ENCODE peak calls at places on chromosomes 5 and 9, in seven cellular contexts. X is transverse colon, Q is breast epithelium, Y is GM12892, U is stomach, I is suprapubic skin, P is H1. L is an unnamed sample.

GRCh38 chr5:40441733-40442132 is 238.0 kb upstream of the PTGER4 start:
- DNase-seq in I (no peak), X (peak), U (no peak), Y (no peak), Q (no peak), P (no peak), L (no peak)

GRCh38 chr5:169107316-169107715 is 193.6 kb downstream of the SLIT3 start:
- DNase-seq in P (no peak), Y (no peak), X (no peak), Q (no peak), U (no peak), I (no peak), L (no peak)

GRCh38 chr5:110899566-110900412 is 161.0 kb downstream of the SLC25A46 start:
- DNase-seq in P (peak), X (no peak), Q (no peak), U (no peak), Y (no peak), I (no peak), L (no peak)

GRCh38 chr5:5335115-5335514 is 87.4 kb upstream of the ICE1 start:
- DNase-seq in X (no peak), Y (no peak), P (no peak), U (no peak), I (no peak), Q (no peak), L (no peak)

GRCh38 chr5:61084658-61085057 is 77.6 kb downstream of the SMIM15 start:
- DNase-seq in I (no peak), Y (no peak), X (no peak), U (no peak), P (no peak), Q (no peak), L (no peak)

GRCh38 chr5:61309115-61309514 is 22.9 kb upstream of the ZSWIM6 start:
- DNase-seq in Q (no peak), Y (no peak), P (no peak), U (no peak), I (no peak), X (no peak), L (no peak)

GRCh38 chr9:92759990-92760893 is 4.4 kb downstream of the BICD2 start:
- DNase-seq in U (peak), I (peak), Q (no peak), P (no peak), Y (no peak), X (peak), L (peak)

GRCh38 chr5:6712136-6712581 is 1.1 kb upstream of the TENT4A start:
- DNase-seq in P (no peak), X (peak), Q (no peak), Y (no peak), I (no peak), U (peak), L (peak)

GRCh38 chr9:111730937-111731567 is 63.7 kb downstream of the SHOC1 start:
- DNase-seq in U (no peak), I (no peak), Q (no peak), X (no peak), Y (no peak), P (no peak), L (no peak)

GRCh38 chr5:37888476-37888875 is 48.6 kb upstream of the GDNF start:
- DNase-seq in Q (no peak), I (no peak), Y (no peak), P (no peak), X (no peak), U (no peak), L (no peak)

GRCh38 chr5:84028093-84028492 is 307.4 kb upstream of the HAPLN1 start:
- DNase-seq in Q (no peak), Y (no peak), P (no peak), U (no peak), X (no peak), I (no peak), L (no peak)

GRCh38 chr5:124444147-124444775 is 302.2 kb downstream of the ZNF608 start:
- DNase-seq in Y (peak), P (no peak), I (no peak), X (no peak), U (no peak), Q (no peak), L (no peak)

GRCh38 chr5:142888469-142889085 is 118.4 kb downstream of the ARHGAP26 start:
- DNase-seq in P (no peak), Q (no peak), U (no peak), Y (no peak), I (no peak), X (no peak), L (no peak)

GRCh38 chr5:80289320-80289719 is 30.5 kb upstream of the SPZ1 start:
- DNase-seq in X (no peak), P (no peak), I (no peak), U (no peak), Q (no peak), Y (no peak), L (no peak)

GRCh38 chr9:113715086-113715485 is 161.0 kb upstream of the ZNF618 start:
- DNase-seq in Q (no peak), P (no peak), X (no peak), U (no peak), Y (no peak), I (no peak), L (no peak)

GRCh38 chr9:117957267-117957666 is 253.1 kb downstream of the TLR4 start:
- DNase-seq in U (peak), I (no peak), P (no peak), X (no peak), Q (no peak), Y (no peak), L (peak)

GRCh38 chr9:93648181-93648580 is 71.8 kb downstream of the PHF2 start:
- DNase-seq in I (no peak), Q (no peak), X (peak), Y (no peak), P (no peak), U (peak), L (no peak)

GRCh38 chr5:173217626-173218397 is 17.2 kb downstream of the NKX2-5 start:
- DNase-seq in I (no peak), X (no peak), Y (no peak), P (no peak), Q (no peak), U (no peak), L (no peak)

GRCh38 chr9:15157371-15157770 is 149.6 kb downstream of the TTC39B start:
- DNase-seq in I (no peak), P (no peak), U (no peak), X (no peak), Y (no peak), Q (no peak), L (no peak)

GRCh38 chr5:92519717-92520632 is 1061.0 kb downstream of the NR2F1-AS1 start:
- DNase-seq in P (no peak), Y (no peak), Q (no peak), X (no peak), U (no peak), I (no peak), L (no peak)

GRCh38 chr5:133214153-133214820 is 162.5 kb downstream of the HSPA4 start:
- DNase-seq in Y (no peak), I (no peak), Q (no peak), U (no peak), P (no peak), X (no peak), L (no peak)

GRCh38 chr9:123062306-123063171 is 29.1 kb downstream of the GPR21 start:
- DNase-seq in Q (no peak), U (no peak), I (no peak), P (no peak), Y (no peak), X (no peak), L (no peak)

GRCh38 chr5:10789021-10789420 is 28.0 kb upstream of the DAP start:
- DNase-seq in Q (no peak), X (peak), U (no peak), P (no peak), I (no peak), Y (no peak), L (no peak)

GRCh38 chr5:118326496-118327045 is 661.8 kb downstream of the DTWD2 start:
- DNase-seq in I (no peak), Q (no peak), X (no peak), U (no peak), Y (no peak), P (no peak), L (no peak)

GRCh38 chr5:172303090-172303995 is 19.8 kb upstream of the UBTD2 start:
- DNase-seq in U (no peak), X (no peak), Y (no peak), Q (no peak), P (no peak), I (no peak), L (no peak)

GRCh38 chr5:139711067-139711851 is 63.1 kb downstream of the CXXC5 start:
- DNase-seq in U (no peak), Y (no peak), P (no peak), I (no peak), Q (no peak), X (peak), L (no peak)

GRCh38 chr9:5842926-5843325 is 10.0 kb upstream of the ERMP1 start:
- DNase-seq in U (no peak), Y (no peak), I (no peak), X (no peak), P (no peak), Q (no peak), L (no peak)

GRCh38 chr5:23507278-23507685 is at the start of gene PRDM9:
- DNase-seq in Q (no peak), Y (no peak), U (no peak), I (no peak), X (peak), P (peak), L (no peak)

GRCh38 chr5:107670028-107670926 is 460 bp downstream of the EFNA5 start:
- DNase-seq in U (peak), I (peak), P (no peak), X (peak), Y (peak), Q (no peak), L (peak)

GRCh38 chr5:120717381-120717780 is 253.3 kb downstream of the PRR16 start:
- DNase-seq in Y (no peak), U (no peak), I (no peak), Q (no peak), P (no peak), X (no peak), L (no peak)

GRCh38 chr5:65290677-65291076 is 191.0 kb downstream of the ADAMTS6 start:
- DNase-seq in X (no peak), I (no peak), Q (no peak), Y (no peak), U (no peak), P (no peak), L (no peak)

GRCh38 chr9:105432247-105432857 is 15.5 kb upstream of the FSD1L start:
- DNase-seq in P (no peak), U (no peak), Q (no peak), X (no peak), I (no peak), Y (no peak), L (no peak)

GRCh38 chr5:157528036-157528632 is 47.4 kb downstream of the ADAM19 start:
- DNase-seq in Q (no peak), X (peak), P (no peak), U (no peak), Y (no peak), I (no peak), L (no peak)

GRCh38 chr5:108340131-108340530 is 41.8 kb downstream of the FBXL17 start:
- DNase-seq in X (no peak), U (no peak), P (no peak), Y (no peak), I (no peak), Q (no peak), L (no peak)

GRCh38 chr5:107304671-107305070 is 366.1 kb downstream of the EFNA5 start:
- DNase-seq in P (no peak), Q (no peak), I (no peak), X (no peak), Y (no peak), U (no peak), L (no peak)

GRCh38 chr9:120933310-120934044 is 6.9 kb upstream of the TRAF1 start:
- DNase-seq in I (no peak), Q (no peak), U (no peak), X (no peak), P (no peak), Y (no peak), L (no peak)

DNA sequence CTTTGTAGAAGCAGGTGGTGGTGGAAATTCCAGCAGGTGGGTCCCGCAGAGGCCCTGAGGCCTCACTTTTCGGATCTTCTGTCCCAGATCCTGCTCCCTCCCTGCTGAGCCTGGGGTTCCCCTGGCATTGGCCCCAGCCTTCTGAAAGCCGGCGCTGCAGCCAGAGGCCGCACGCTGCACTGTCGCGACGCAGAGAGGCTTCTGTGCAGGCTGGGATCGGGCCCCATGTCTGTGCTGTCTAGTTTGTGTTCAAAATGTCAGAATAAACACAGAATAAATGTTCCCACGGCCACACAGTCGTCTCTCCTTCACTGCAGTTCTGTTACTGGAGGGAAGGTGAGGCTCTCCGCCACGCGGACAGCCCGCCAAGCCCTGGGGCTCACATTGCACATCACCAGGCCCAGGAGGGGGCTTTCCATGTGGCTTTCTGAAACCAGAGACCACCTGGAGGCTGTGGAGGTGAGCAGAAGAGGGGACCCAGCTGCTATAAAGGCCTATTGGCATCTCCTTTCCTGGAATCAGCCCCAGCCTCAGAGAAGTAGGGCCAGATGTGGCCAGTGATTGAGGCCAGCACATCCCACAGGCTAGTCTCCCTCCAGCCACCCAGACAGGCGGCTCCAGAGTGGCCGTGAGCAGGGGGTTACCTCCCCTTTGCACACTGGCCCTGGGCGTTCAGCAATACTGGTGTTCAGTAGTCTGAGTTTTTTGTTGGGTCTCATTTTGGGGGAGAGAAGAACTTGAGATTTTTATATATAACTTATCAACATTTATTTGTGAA is 46.5 kb downstream of the USP20 start:
- DNase-seq in P (no peak), I (no peak), Q (no peak), Y (no peak), U (no peak), X (no peak), L (no peak)
- TF ChIP-seq POLR2AphosphoS5 in P (no peak), I (no peak), Q (no peak), Y (no peak), U (no peak), X (no peak), L (no peak)

DNA sequence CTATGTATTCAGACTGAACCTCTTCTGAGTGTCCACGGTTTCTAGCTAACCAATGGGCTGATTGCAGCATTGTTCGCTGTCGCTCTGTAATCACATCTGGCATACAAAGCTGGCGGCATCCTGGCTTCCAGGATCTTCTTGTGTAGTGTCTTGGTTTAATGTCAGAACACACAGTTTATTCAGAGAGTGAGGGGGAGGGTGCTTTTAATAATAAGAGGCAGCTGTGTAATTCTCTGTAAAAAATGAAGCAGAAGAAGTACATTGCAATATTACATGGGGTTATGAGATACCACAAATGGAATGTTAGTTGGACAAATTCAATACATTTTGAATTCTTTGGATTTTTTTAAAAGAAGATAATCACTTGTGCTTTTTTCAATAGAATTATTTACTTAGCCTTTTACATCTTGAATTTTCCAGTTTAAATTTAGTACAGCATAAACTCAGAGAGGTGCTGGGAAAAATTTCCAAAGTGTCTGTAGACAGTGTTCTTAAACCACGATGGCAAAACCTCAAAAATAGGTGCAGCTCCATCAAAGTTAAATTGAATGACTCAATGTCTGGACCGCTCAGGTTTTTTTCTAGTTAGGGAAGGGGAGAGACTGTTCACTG is 206.0 kb downstream of the PCSK1 start:
- DNase-seq in I (no peak), Q (no peak), Y (no peak), P (no peak), X (no peak), U (no peak), L (no peak)
- TF ChIP-seq POLR2AphosphoS5 in I (no peak), Q (no peak), Y (no peak), P (no peak), X (no peak), U (peak), L (no peak)

GRCh38 chr9:109729513-109729912 is 50.5 kb upstream of the PALM2AKAP2 start:
- DNase-seq in X (no peak), I (no peak), U (no peak), Y (no peak), P (no peak), Q (no peak), L (no peak)

GRCh38 chr9:109728696-109729300 is 51.2 kb upstream of the PALM2AKAP2 start:
- DNase-seq in Y (no peak), Q (no peak), P (no peak), I (no peak), U (no peak), X (no peak), L (no peak)

GRCh38 chr9:109726122-109726521 is 53.9 kb upstream of the PALM2AKAP2 start:
- DNase-seq in P (no peak), Y (no peak), X (no peak), U (no peak), I (no peak), Q (no peak), L (no peak)

GRCh38 chr9:109722007-109722406 is 58.0 kb upstream of the PALM2AKAP2 start:
- DNase-seq in P (no peak), I (no peak), Q (no peak), U (no peak), Y (no peak), X (no peak), L (no peak)

GRCh38 chr9:109725460-109725859 is 54.5 kb upstream of the PALM2AKAP2 start:
- DNase-seq in I (no peak), Q (no peak), P (no peak), U (no peak), X (no peak), Y (no peak), L (no peak)
- TF ChIP-seq POLR2AphosphoS5 in I (no peak), Q (no peak), P (no peak), U (no peak), X (no peak), Y (no peak), L (no peak)

GRCh38 chr5:88690619-88691560 is 192.1 kb downstream of the MEF2C start:
- DNase-seq in X (peak), I (no peak), P (no peak), Q (peak), Y (peak), U (peak), L (peak)
- TF ChIP-seq POLR2AphosphoS5 in X (no peak), I (no peak), P (no peak), Q (no peak), Y (no peak), U (no peak), L (peak)

GRCh38 chr5:115456539-115456938 is 88.0 kb downstream of the FEM1C start:
- DNase-seq in Y (no peak), U (no peak), P (no peak), X (peak), Q (no peak), I (no peak), L (no peak)

GRCh38 chr5:115453391-115454095 is 91.0 kb downstream of the FEM1C start:
- DNase-seq in P (no peak), I (no peak), Y (no peak), U (peak), X (no peak), Q (no peak), L (no peak)

GRCh38 chr5:115456056-115456455 is 88.5 kb downstream of the FEM1C start:
- DNase-seq in I (no peak), X (no peak), P (no peak), U (no peak), Y (no peak), Q (no peak), L (no peak)

GRCh38 chr5:115457574-115457973 is 87.0 kb downstream of the FEM1C start:
- DNase-seq in U (no peak), I (no peak), Y (no peak), X (no peak), Q (no peak), P (no peak), L (no peak)

GRCh38 chr5:115455241-115455640 is 89.3 kb downstream of the FEM1C start:
- DNase-seq in Q (no peak), U (no peak), X (no peak), I (no peak), Y (no peak), P (no peak), L (no peak)
- TF ChIP-seq POLR2AphosphoS5 in Q (no peak), U (peak), X (peak), I (no peak), Y (no peak), P (no peak), L (no peak)

GRCh38 chr9:128634651-128635262 is 21.9 kb downstream of the DYNC2I2 start:
- DNase-seq in X (no peak), Q (no peak), I (no peak), P (no peak), U (no peak), Y (no peak), L (no peak)
- TF ChIP-seq POLR2AphosphoS5 in X (no peak), Q (no peak), I (no peak), P (no peak), U (no peak), Y (no peak), L (no peak)

L was measured in prostate gland.